ENCODE peak calls at places on chromosomes 13 and 19, in five cellular contexts. One of them, this sample, is unnamed.

GRCh38 chr19:44540736-44541135 is 11.3 kb upstream of the CEACAM20 start:
- DNase-seq in HS-27A: no peak
- DNase-seq in T-helper 2 cell treated with Interferon-gamma antibody and Interleukin-4, amounts not matched to agents 5 μg/mL and 100 μg/mL, for 36 hours: no peak
- DNase-seq in stimulated activated CD8-positive, alpha-beta memory T cell treated with anti-CD3 and anti-CD28 coated beads, Interleukin-15, amount 100 ng/mL, for 48 hours: no peak
- DNase-seq in activated naive CD8-positive, alpha-beta T cell treated with anti-CD3 and anti-CD28 coated beads, Interleukin-2, amount 10 ng/mL, durations not matched to agents 7 days and 5 days: no peak
- DNase-seq in this sample: no peak

GRCh38 chr13:52851153-52851962 is 2.9 kb upstream of the PCDH8 start:
- DNase-seq in T-helper 2 cell treated with Interferon-gamma antibody and Interleukin-4, amounts not matched to agents 5 μg/mL and 100 μg/mL, for 36 hours: peak
- DNase-seq in HS-27A: no peak
- DNase-seq in activated naive CD8-positive, alpha-beta T cell treated with anti-CD3 and anti-CD28 coated beads, Interleukin-2, amount 10 ng/mL, durations not matched to agents 7 days and 5 days: peak
- DNase-seq in stimulated activated CD8-positive, alpha-beta memory T cell treated with anti-CD3 and anti-CD28 coated beads, Interleukin-15, amount 100 ng/mL, for 48 hours: no peak
- DNase-seq in this sample: no peak

GRCh38 chr13:32039488-32040013 is 8.0 kb downstream of the FRY start:
- DNase-seq in T-helper 2 cell treated with Interferon-gamma antibody and Interleukin-4, amounts not matched to agents 5 μg/mL and 100 μg/mL, for 36 hours: no peak
- DNase-seq in activated naive CD8-positive, alpha-beta T cell treated with anti-CD3 and anti-CD28 coated beads, Interleukin-2, amount 10 ng/mL, durations not matched to agents 7 days and 5 days: no peak
- DNase-seq in HS-27A: no peak
- DNase-seq in stimulated activated CD8-positive, alpha-beta memory T cell treated with anti-CD3 and anti-CD28 coated beads, Interleukin-15, amount 100 ng/mL, for 48 hours: no peak
- DNase-seq in this sample: no peak

GRCh38 chr13:59823495-59823894 is 340.2 kb downstream of the DIAPH3 start:
- DNase-seq in T-helper 2 cell treated with Interferon-gamma antibody and Interleukin-4, amounts not matched to agents 5 μg/mL and 100 μg/mL, for 36 hours: no peak
- DNase-seq in HS-27A: peak
- DNase-seq in stimulated activated CD8-positive, alpha-beta memory T cell treated with anti-CD3 and anti-CD28 coated beads, Interleukin-15, amount 100 ng/mL, for 48 hours: no peak
- DNase-seq in activated naive CD8-positive, alpha-beta T cell treated with anti-CD3 and anti-CD28 coated beads, Interleukin-2, amount 10 ng/mL, durations not matched to agents 7 days and 5 days: no peak
- DNase-seq in this sample: no peak

GRCh38 chr19:14979498-14980255 is at the start of gene SLC1A6:
- DNase-seq in stimulated activated CD8-positive, alpha-beta memory T cell treated with anti-CD3 and anti-CD28 coated beads, Interleukin-15, amount 100 ng/mL, for 48 hours: no peak
- DNase-seq in T-helper 2 cell treated with Interferon-gamma antibody and Interleukin-4, amounts not matched to agents 5 μg/mL and 100 μg/mL, for 36 hours: no peak
- DNase-seq in activated naive CD8-positive, alpha-beta T cell treated with anti-CD3 and anti-CD28 coated beads, Interleukin-2, amount 10 ng/mL, durations not matched to agents 7 days and 5 days: peak
- DNase-seq in HS-27A: no peak
- DNase-seq in this sample: no peak

GRCh38 chr13:114140909-114141255 is 8.5 kb upstream of the RASA3 start:
- DNase-seq in activated naive CD8-positive, alpha-beta T cell treated with anti-CD3 and anti-CD28 coated beads, Interleukin-2, amount 10 ng/mL, durations not matched to agents 7 days and 5 days: peak
- DNase-seq in HS-27A: no peak
- DNase-seq in T-helper 2 cell treated with Interferon-gamma antibody and Interleukin-4, amounts not matched to agents 5 μg/mL and 100 μg/mL, for 36 hours: no peak
- DNase-seq in stimulated activated CD8-positive, alpha-beta memory T cell treated with anti-CD3 and anti-CD28 coated beads, Interleukin-15, amount 100 ng/mL, for 48 hours: no peak
- DNase-seq in this sample: no peak

GRCh38 chr19:56942749-56943148 is 102.2 kb upstream of the PEG3 start:
- DNase-seq in T-helper 2 cell treated with Interferon-gamma antibody and Interleukin-4, amounts not matched to agents 5 μg/mL and 100 μg/mL, for 36 hours: no peak
- DNase-seq in activated naive CD8-positive, alpha-beta T cell treated with anti-CD3 and anti-CD28 coated beads, Interleukin-2, amount 10 ng/mL, durations not matched to agents 7 days and 5 days: no peak
- DNase-seq in stimulated activated CD8-positive, alpha-beta memory T cell treated with anti-CD3 and anti-CD28 coated beads, Interleukin-15, amount 100 ng/mL, for 48 hours: no peak
- DNase-seq in HS-27A: no peak
- DNase-seq in this sample: no peak

GRCh38 chr13:51168623-51169022 is 53.6 kb upstream of the FAM124A start:
- DNase-seq in stimulated activated CD8-positive, alpha-beta memory T cell treated with anti-CD3 and anti-CD28 coated beads, Interleukin-15, amount 100 ng/mL, for 48 hours: no peak
- DNase-seq in activated naive CD8-positive, alpha-beta T cell treated with anti-CD3 and anti-CD28 coated beads, Interleukin-2, amount 10 ng/mL, durations not matched to agents 7 days and 5 days: no peak
- DNase-seq in T-helper 2 cell treated with Interferon-gamma antibody and Interleukin-4, amounts not matched to agents 5 μg/mL and 100 μg/mL, for 36 hours: no peak
- DNase-seq in HS-27A: no peak
- DNase-seq in this sample: no peak

GRCh38 chr13:109412232-109412935 is 374.0 kb downstream of the IRS2 start:
- DNase-seq in HS-27A: no peak
- DNase-seq in stimulated activated CD8-positive, alpha-beta memory T cell treated with anti-CD3 and anti-CD28 coated beads, Interleukin-15, amount 100 ng/mL, for 48 hours: no peak
- DNase-seq in T-helper 2 cell treated with Interferon-gamma antibody and Interleukin-4, amounts not matched to agents 5 μg/mL and 100 μg/mL, for 36 hours: no peak
- DNase-seq in activated naive CD8-positive, alpha-beta T cell treated with anti-CD3 and anti-CD28 coated beads, Interleukin-2, amount 10 ng/mL, durations not matched to agents 7 days and 5 days: no peak
- DNase-seq in this sample: no peak

GRCh38 chr19:40594251-40594650 is 6.9 kb upstream of the LTBP4 start:
- DNase-seq in T-helper 2 cell treated with Interferon-gamma antibody and Interleukin-4, amounts not matched to agents 5 μg/mL and 100 μg/mL, for 36 hours: no peak
- DNase-seq in HS-27A: no peak
- DNase-seq in stimulated activated CD8-positive, alpha-beta memory T cell treated with anti-CD3 and anti-CD28 coated beads, Interleukin-15, amount 100 ng/mL, for 48 hours: no peak
- DNase-seq in activated naive CD8-positive, alpha-beta T cell treated with anti-CD3 and anti-CD28 coated beads, Interleukin-2, amount 10 ng/mL, durations not matched to agents 7 days and 5 days: no peak
- DNase-seq in this sample: no peak

GRCh38 chr19:40035996-40036395 is 20.0 kb downstream of the ZNF780B start:
- DNase-seq in activated naive CD8-positive, alpha-beta T cell treated with anti-CD3 and anti-CD28 coated beads, Interleukin-2, amount 10 ng/mL, durations not matched to agents 7 days and 5 days: no peak
- DNase-seq in stimulated activated CD8-positive, alpha-beta memory T cell treated with anti-CD3 and anti-CD28 coated beads, Interleukin-15, amount 100 ng/mL, for 48 hours: no peak
- DNase-seq in T-helper 2 cell treated with Interferon-gamma antibody and Interleukin-4, amounts not matched to agents 5 μg/mL and 100 μg/mL, for 36 hours: no peak
- DNase-seq in HS-27A: no peak
- DNase-seq in this sample: no peak

GRCh38 chr13:63190742-63191141 is 1775.1 kb upstream of the PCDH20 start:
- DNase-seq in activated naive CD8-positive, alpha-beta T cell treated with anti-CD3 and anti-CD28 coated beads, Interleukin-2, amount 10 ng/mL, durations not matched to agents 7 days and 5 days: no peak
- DNase-seq in stimulated activated CD8-positive, alpha-beta memory T cell treated with anti-CD3 and anti-CD28 coated beads, Interleukin-15, amount 100 ng/mL, for 48 hours: no peak
- DNase-seq in HS-27A: peak
- DNase-seq in T-helper 2 cell treated with Interferon-gamma antibody and Interleukin-4, amounts not matched to agents 5 μg/mL and 100 μg/mL, for 36 hours: no peak
- DNase-seq in this sample: no peak

GRCh38 chr19:49469828-49470614 is 4.0 kb upstream of the FLT3LG start:
- DNase-seq in stimulated activated CD8-positive, alpha-beta memory T cell treated with anti-CD3 and anti-CD28 coated beads, Interleukin-15, amount 100 ng/mL, for 48 hours: peak
- DNase-seq in HS-27A: no peak
- DNase-seq in T-helper 2 cell treated with Interferon-gamma antibody and Interleukin-4, amounts not matched to agents 5 μg/mL and 100 μg/mL, for 36 hours: peak
- DNase-seq in activated naive CD8-positive, alpha-beta T cell treated with anti-CD3 and anti-CD28 coated beads, Interleukin-2, amount 10 ng/mL, durations not matched to agents 7 days and 5 days: peak
- DNase-seq in this sample: peak

GRCh38 chr13:51275101-51275500 is 52.9 kb downstream of the FAM124A start:
- DNase-seq in HS-27A: no peak
- DNase-seq in activated naive CD8-positive, alpha-beta T cell treated with anti-CD3 and anti-CD28 coated beads, Interleukin-2, amount 10 ng/mL, durations not matched to agents 7 days and 5 days: no peak
- DNase-seq in stimulated activated CD8-positive, alpha-beta memory T cell treated with anti-CD3 and anti-CD28 coated beads, Interleukin-15, amount 100 ng/mL, for 48 hours: no peak
- DNase-seq in T-helper 2 cell treated with Interferon-gamma antibody and Interleukin-4, amounts not matched to agents 5 μg/mL and 100 μg/mL, for 36 hours: no peak
- DNase-seq in this sample: no peak

GRCh38 chr13:49643003-49643651 is 14.8 kb downstream of the ARL11 start:
- DNase-seq in T-helper 2 cell treated with Interferon-gamma antibody and Interleukin-4, amounts not matched to agents 5 μg/mL and 100 μg/mL, for 36 hours: no peak
- DNase-seq in HS-27A: no peak
- DNase-seq in activated naive CD8-positive, alpha-beta T cell treated with anti-CD3 and anti-CD28 coated beads, Interleukin-2, amount 10 ng/mL, durations not matched to agents 7 days and 5 days: no peak
- DNase-seq in stimulated activated CD8-positive, alpha-beta memory T cell treated with anti-CD3 and anti-CD28 coated beads, Interleukin-15, amount 100 ng/mL, for 48 hours: no peak
- DNase-seq in this sample: peak

GRCh38 chr19:17091758-17092333 is 16.3 kb downstream of the MYO9B start:
- DNase-seq in stimulated activated CD8-positive, alpha-beta memory T cell treated with anti-CD3 and anti-CD28 coated beads, Interleukin-15, amount 100 ng/mL, for 48 hours: no peak
- DNase-seq in activated naive CD8-positive, alpha-beta T cell treated with anti-CD3 and anti-CD28 coated beads, Interleukin-2, amount 10 ng/mL, durations not matched to agents 7 days and 5 days: peak
- DNase-seq in HS-27A: no peak
- DNase-seq in T-helper 2 cell treated with Interferon-gamma antibody and Interleukin-4, amounts not matched to agents 5 μg/mL and 100 μg/mL, for 36 hours: no peak
- DNase-seq in this sample: peak

GRCh38 chr19:10431943-10432735 is 11.8 kb downstream of the PDE4A start:
- DNase-seq in stimulated activated CD8-positive, alpha-beta memory T cell treated with anti-CD3 and anti-CD28 coated beads, Interleukin-15, amount 100 ng/mL, for 48 hours: no peak
- DNase-seq in HS-27A: no peak
- DNase-seq in T-helper 2 cell treated with Interferon-gamma antibody and Interleukin-4, amounts not matched to agents 5 μg/mL and 100 μg/mL, for 36 hours: no peak
- DNase-seq in activated naive CD8-positive, alpha-beta T cell treated with anti-CD3 and anti-CD28 coated beads, Interleukin-2, amount 10 ng/mL, durations not matched to agents 7 days and 5 days: peak
- DNase-seq in this sample: peak

GRCh38 chr19:13705928-13706447 is 58.3 kb upstream of the MRI1 start:
- DNase-seq in HS-27A: no peak
- DNase-seq in T-helper 2 cell treated with Interferon-gamma antibody and Interleukin-4, amounts not matched to agents 5 μg/mL and 100 μg/mL, for 36 hours: no peak
- DNase-seq in activated naive CD8-positive, alpha-beta T cell treated with anti-CD3 and anti-CD28 coated beads, Interleukin-2, amount 10 ng/mL, durations not matched to agents 7 days and 5 days: no peak
- DNase-seq in stimulated activated CD8-positive, alpha-beta memory T cell treated with anti-CD3 and anti-CD28 coated beads, Interleukin-15, amount 100 ng/mL, for 48 hours: no peak
- DNase-seq in this sample: no peak

GRCh38 chr19:15297416-15298224 is 34.7 kb downstream of the BRD4 start:
- DNase-seq in T-helper 2 cell treated with Interferon-gamma antibody and Interleukin-4, amounts not matched to agents 5 μg/mL and 100 μg/mL, for 36 hours: no peak
- DNase-seq in activated naive CD8-positive, alpha-beta T cell treated with anti-CD3 and anti-CD28 coated beads, Interleukin-2, amount 10 ng/mL, durations not matched to agents 7 days and 5 days: no peak
- DNase-seq in stimulated activated CD8-positive, alpha-beta memory T cell treated with anti-CD3 and anti-CD28 coated beads, Interleukin-15, amount 100 ng/mL, for 48 hours: no peak
- DNase-seq in HS-27A: no peak
- DNase-seq in this sample: no peak

GRCh38 chr13:59950201-59950730 is 213.5 kb downstream of the DIAPH3 start:
- DNase-seq in HS-27A: no peak
- DNase-seq in stimulated activated CD8-positive, alpha-beta memory T cell treated with anti-CD3 and anti-CD28 coated beads, Interleukin-15, amount 100 ng/mL, for 48 hours: no peak
- DNase-seq in T-helper 2 cell treated with Interferon-gamma antibody and Interleukin-4, amounts not matched to agents 5 μg/mL and 100 μg/mL, for 36 hours: no peak
- DNase-seq in activated naive CD8-positive, alpha-beta T cell treated with anti-CD3 and anti-CD28 coated beads, Interleukin-2, amount 10 ng/mL, durations not matched to agents 7 days and 5 days: no peak
- DNase-seq in this sample: no peak

GRCh38 chr19:1336079-1336684 is 47.5 kb upstream of the NDUFS7 start:
- DNase-seq in HS-27A: no peak
- DNase-seq in activated naive CD8-positive, alpha-beta T cell treated with anti-CD3 and anti-CD28 coated beads, Interleukin-2, amount 10 ng/mL, durations not matched to agents 7 days and 5 days: no peak
- DNase-seq in T-helper 2 cell treated with Interferon-gamma antibody and Interleukin-4, amounts not matched to agents 5 μg/mL and 100 μg/mL, for 36 hours: no peak
- DNase-seq in stimulated activated CD8-positive, alpha-beta memory T cell treated with anti-CD3 and anti-CD28 coated beads, Interleukin-15, amount 100 ng/mL, for 48 hours: no peak
- DNase-seq in this sample: no peak

GRCh38 chr13:39699274-39699673 is 43.8 kb downstream of the COG6 start:
- DNase-seq in activated naive CD8-positive, alpha-beta T cell treated with anti-CD3 and anti-CD28 coated beads, Interleukin-2, amount 10 ng/mL, durations not matched to agents 7 days and 5 days: no peak
- DNase-seq in stimulated activated CD8-positive, alpha-beta memory T cell treated with anti-CD3 and anti-CD28 coated beads, Interleukin-15, amount 100 ng/mL, for 48 hours: no peak
- DNase-seq in HS-27A: no peak
- DNase-seq in T-helper 2 cell treated with Interferon-gamma antibody and Interleukin-4, amounts not matched to agents 5 μg/mL and 100 μg/mL, for 36 hours: no peak
- DNase-seq in this sample: no peak

This sample was measured in activated B cell treated with CpG ODN at 0.5 μM for 24 hours.